ENCODE peak calls at places on chromosome 4, in five cellular contexts. G is activated T-cell treated with anti-CD3 and anti-CD28 coated beads, Interleukin-2, amount 50 U/mL, for 4 hours; H is bronchial epithelial cell; L is HT-29; D is posterior vena cava. Z is an unnamed sample.
A peak's percentile ranks its signal among the peaks of the same experiment; 100 is the strongest.

GRCh38 chr4:175405961-175406360 is 406.1 kb downstream of the GPM6A start:
- DNase-seq in D (no peak), G (no peak), L (no peak), H (no peak), Z (no peak)

GRCh38 chr4:147117400-147117799 is 171.7 kb upstream of the TTC29 start:
- DNase-seq in H (no peak), G (no peak), D (no peak), L (peak; percentile 1), Z (no peak)

GRCh38 chr4:31185014-31185585 is 464.9 kb downstream of the PCDH7 start:
- DNase-seq in L (no peak), H (no peak), G (no peak), D (no peak), Z (no peak)

GRCh38 chr4:175614880-175615279 is 197.2 kb downstream of the GPM6A start:
- DNase-seq in L (no peak), D (peak; percentile 71), H (no peak), G (no peak), Z (no peak)

GRCh38 chr4:52051213-52051614 is at the start of gene SPATA18:
- DNase-seq in D (peak; percentile 79), G (no peak), L (no peak), H (no peak), Z (no peak)

GRCh38 chr4:6189511-6189910 is 10.8 kb downstream of the JAKMIP1 start:
- DNase-seq in G (no peak), H (no peak), L (no peak), D (no peak), Z (no peak)

GRCh38 chr4:110344165-110344564 is 131.8 kb upstream of the ENPEP start:
- DNase-seq in H (no peak), G (no peak), L (peak; percentile 46), D (no peak), Z (no peak)

GRCh38 chr4:72312032-72312650 is 256.9 kb downstream of the ADAMTS3 start:
- DNase-seq in D (peak; percentile 90), G (no peak), L (no peak), H (peak; percentile 95), Z (peak; percentile 1)

GRCh38 chr4:156803056-156803455 is 168.5 kb downstream of the PDGFC start:
- DNase-seq in G (no peak), D (no peak), H (no peak), L (no peak), Z (no peak)

GRCh38 chr4:73869130-73870055 is at the start of gene CXCL1:
- DNase-seq in L (peak; percentile 53), H (peak; percentile 20), G (no peak), D (peak; percentile 86), Z (no peak)

GRCh38 chr4:128060130-128060619 is 937 bp upstream of the LARP1B start:
- DNase-seq in H (no peak), L (peak; percentile 35), D (no peak), G (no peak), Z (no peak)

Z was measured in HepG2.